ENCODE peak calls at places on chromosome X, in four cellular contexts. Q, F, J and R are unnamed samples.

GRCh38 chrX:48505481-48505880 is 3.3 kb upstream of the PORCN start:
- DNase-seq in Q (no peak), F (no peak), J (no peak), R (no peak)

GRCh38 chrX:5876984-5877655 is 351.5 kb downstream of the NLGN4X start:
- DNase-seq in Q (peak; percentile 0), F (peak; percentile 4), J (peak; percentile 5), R (no peak)

GRCh38 chrX:15769300-15769954 is 20.9 kb upstream of the ZRSR2 start:
- DNase-seq in Q (no peak), F (no peak), J (no peak), R (peak; percentile 16)

GRCh38 chrX:46912098-46912672 is at the start of gene JADE3:
- DNase-seq in Q (peak; percentile 47), F (peak; percentile 75), J (peak; percentile 58), R (peak; percentile 69)

GRCh38 chrX:101219840-101220191 is 230 bp downstream of the DRP2 start:
- DNase-seq in Q (no peak), F (peak; percentile 72), J (no peak), R (peak; percentile 49)

GRCh38 chrX:95044331-95044730 is 1370.3 kb downstream of the FAM133A start:
- DNase-seq in Q (no peak), F (no peak), J (no peak), R (no peak)

GRCh38 chrX:45515262-45516215 is 314.9 kb upstream of the DIPK2B start:
- DNase-seq in Q (peak; percentile 3), F (peak; percentile 87), J (peak; percentile 22), R (peak; percentile 91)

GRCh38 chrX:39605866-39606265 is 491.9 kb downstream of the BCOR start:
- DNase-seq in Q (no peak), F (no peak), J (no peak), R (no peak)

GRCh38 chrX:101595739-101596419 is 21.9 kb downstream of the ARMCX6 start:
- DNase-seq in Q (no peak), F (peak; percentile 64), J (peak; percentile 80), R (peak; percentile 85)

GRCh38 chrX:103310592-103311400 is at the start of gene BEX2:
- DNase-seq in Q (peak; percentile 86), F (peak; percentile 17), J (peak; percentile 56), R (peak; percentile 35)